ENCODE peak calls at places on chromosome 3, in six cellular contexts. A, E, M, D, L and C are unnamed samples. For H3K4me1 and H3K36me3, the result is how much of the 10 kb centered on the place peaks cover.

GRCh38 chr3:106534206-106534605 is 665.4 kb upstream of the CBLB start:
- DNase-seq in A (no peak), E (no peak), M (peak), D (no peak), L (peak), C (peak)

GRCh38 chr3:197083486-197083885 is 53.9 kb upstream of the MELTF start:
- DNase-seq in A (no peak), E (peak), M (no peak), D (no peak), L (peak), C (no peak)

GRCh38 chr3:10085738-10086137 is 22.3 kb downstream of the FANCD2OS start:
- DNase-seq in A (no peak), E (no peak), M (no peak), D (no peak), L (peak), C (no peak)

GRCh38 chr3:143244516-143245063 is 125.0 kb downstream of the CHST2 start:
- DNase-seq in A (no peak), E (no peak), M (peak), D (no peak), L (no peak), C (no peak)

GRCh38 chr3:4492240-4493007 is 724 bp upstream of the ITPR1 start:
- DNase-seq in A (peak), E (peak), M (peak), D (peak), L (peak), C (peak)

GRCh38 chr3:190709351-190709773 is 153.1 kb downstream of the GMNC start:
- DNase-seq in A (no peak), E (peak), M (no peak), D (no peak), L (no peak), C (no peak)

GRCh38 chr3:187902938-187903337 is 157.7 kb upstream of the BCL6 start:
- DNase-seq in A (no peak), E (no peak), M (no peak), D (no peak), L (no peak), C (no peak)

GRCh38 chr3:150146891-150147761 is 176.4 kb upstream of the PFN2 start:
- DNase-seq in A (no peak), E (peak), M (peak), D (no peak), L (peak), C (no peak)

GRCh38 chr3:126522363-126522788 is 1.6 kb upstream of the CHST13 start:
- DNase-seq in A (peak), E (peak), M (peak), D (peak), L (peak), C (peak)

GRCh38 chr3:169237181-169237580 is 426.3 kb downstream of the MECOM start:
- DNase-seq in A (no peak), E (peak), M (no peak), D (no peak), L (no peak), C (no peak)

GRCh38 chr3:108001457-108001856 is 89.4 kb downstream of the CD47 start:
- DNase-seq in A (peak), E (no peak), M (peak), D (no peak), L (peak), C (no peak)

GRCh38 chr3:110886514-110886913 is 185.1 kb upstream of the NECTIN3 start:
- DNase-seq in A (no peak), E (no peak), M (no peak), D (no peak), L (no peak), C (no peak)

GRCh38 chr3:42099020-42099765 is 8.0 kb downstream of the TRAK1 start:
- DNase-seq in A (no peak), E (no peak), M (no peak), D (no peak), L (no peak), C (no peak)

GRCh38 chr3:39122811-39123210 is 15.3 kb downstream of the TTC21A start:
- DNase-seq in A (no peak), E (no peak), M (no peak), D (no peak), L (no peak), C (no peak)

GRCh38 chr3:18378218-18378617 is 46.9 kb downstream of the SATB1 start:
- DNase-seq in A (no peak), E (no peak), M (no peak), D (no peak), L (no peak), C (no peak)

GRCh38 chr3:58588030-58588614 is 10.9 kb upstream of the FAM107A start:
- DNase-seq in A (no peak), E (peak), M (no peak), D (no peak), L (no peak), C (no peak)

GRCh38 chr3:188282871-188283270 is 128.9 kb downstream of the LPP start:
- DNase-seq in A (no peak), E (no peak), M (no peak), D (no peak), L (no peak), C (no peak)

GRCh38 chr3:170584585-170585007 is 1.3 kb downstream of the SLC7A14 start:
- DNase-seq in A (peak), E (peak), M (peak), D (peak), L (peak), C (peak)

GRCh38 chr3:31522152-31522551 is 10.6 kb upstream of the STT3B start:
- DNase-seq in A (no peak), E (no peak), M (no peak), D (no peak), L (no peak), C (no peak)

GRCh38 chr3:196948442-196949365 is 6.4 kb upstream of the NCBP2 start:
- DNase-seq in A (no peak), E (peak), M (no peak), D (no peak), L (no peak), C (no peak)

GRCh38 chr3:185330238-185330637 is 32.7 kb upstream of the MAP3K13 start:
- DNase-seq in A (peak), E (no peak), M (no peak), D (no peak), L (no peak), C (no peak)

GRCh38 chr3:152047465-152047864 is 174.0 kb downstream of the SUCNR1 start:
- DNase-seq in A (no peak), E (peak), M (no peak), D (no peak), L (peak), C (no peak)

GRCh38 chr3:42497009-42497731 is 5.3 kb upstream of the VIPR1 start:
- DNase-seq in A (no peak), E (no peak), M (no peak), D (peak), L (no peak), C (no peak)

GRCh38 chr3:143612541-143612940 is 235.7 kb downstream of the SLC9A9 start:
- DNase-seq in A (no peak), E (no peak), M (no peak), D (no peak), L (peak), C (no peak)

GRCh38 chr3:127171320-127171719 is 21.6 kb upstream of the PRR23E start:
- DNase-seq in A (no peak), E (no peak), M (no peak), D (no peak), L (no peak), C (no peak)

GRCh38 chr3:171788546-171789351 is 21.5 kb downstream of the PLD1 start:
- DNase-seq in A (no peak), E (peak), M (no peak), D (no peak), L (peak), C (no peak)

GRCh38 chr3:124770341-124771082 is 40.3 kb downstream of the UMPS start:
- DNase-seq in A (no peak), E (peak), M (no peak), D (peak), L (no peak), C (no peak)

GRCh38 chr3:77467702-77468407 is 428.0 kb downstream of the ROBO2 start:
- DNase-seq in A (no peak), E (no peak), M (no peak), D (peak), L (no peak), C (no peak)

GRCh38 chr3:127551971-127552370 is 38.6 kb downstream of the TPRA1 start:
- DNase-seq in A (no peak), E (no peak), M (no peak), D (no peak), L (no peak), C (no peak)

GRCh38 chr3:12157026-12157425 is 1.7 kb downstream of the TIMP4 start:
- DNase-seq in A (no peak), E (no peak), M (no peak), D (no peak), L (no peak), C (no peak)

GRCh38 chr3:24177201-24177600 is 232.1 kb downstream of the NR1D2 start:
- DNase-seq in A (no peak), E (no peak), M (no peak), D (no peak), L (no peak), C (no peak)

GRCh38 chr3:11950576-11950975 is 53.6 kb upstream of the SYN2 start:
- DNase-seq in A (no peak), E (no peak), M (no peak), D (no peak), L (no peak), C (no peak)

GRCh38 chr3:111299070-111299672 is 227.6 kb downstream of the NECTIN3 start:
- DNase-seq in A (no peak), E (no peak), M (no peak), D (no peak), L (peak), C (no peak)

GRCh38 chr3:184970186-184970585 is 158.2 kb downstream of the VPS8 start:
- DNase-seq in A (no peak), E (no peak), M (no peak), D (no peak), L (no peak), C (no peak)

GRCh38 chr3:46709721-46710120 is 7.9 kb downstream of the PRSS50 start:
- DNase-seq in A (peak), E (no peak), M (no peak), D (peak), L (no peak), C (peak)

GRCh38 chr3:45224824-45225464 is 1.1 kb downstream of the TMEM158 start:
- DNase-seq in A (peak), E (peak), M (peak), D (peak), L (peak), C (no peak)

GRCh38 chr3:138417559-138417982 is 16.8 kb upstream of the ESYT3 start:
- DNase-seq in A (peak), E (peak), M (peak), D (peak), L (peak), C (peak)

GRCh38 chr3:155535098-155535497 is 209.8 kb downstream of the PLCH1 start:
- DNase-seq in A (no peak), E (no peak), M (no peak), D (no peak), L (no peak), C (no peak)
- H3K27ac ChIP-seq in A (no peak), E (no peak), M (peak), D (no peak), L (no peak), C (no peak)

GRCh38 chr3:69086133-69086722 is 1.5 kb downstream of the ARL6IP5 start:
- DNase-seq in A (peak), E (peak), M (peak), D (peak), L (peak), C (peak)

GRCh38 chr3:69085543-69086132 is 901 bp downstream of the ARL6IP5 start:
- DNase-seq in A (peak), E (peak), M (peak), D (peak), L (peak), C (no peak)

GRCh38 chr3:69082805-69083204 is 1.9 kb upstream of the ARL6IP5 start:
- DNase-seq in A (no peak), E (peak), M (peak), D (peak), L (peak), C (peak)

GRCh38 chr3:69084326-69084667 is 440 bp upstream of the ARL6IP5 start:
- DNase-seq in A (no peak), E (peak), M (no peak), D (no peak), L (peak), C (no peak)

GRCh38 chr3:69084668-69085542 is at the start of gene ARL6IP5:
- DNase-seq in A (peak), E (peak), M (peak), D (peak), L (peak), C (peak)
- H3K4me1 ChIP-seq in A (half or more), E (under half), M (under half), D (under half), L (half or more), C (half or more)

DNA sequence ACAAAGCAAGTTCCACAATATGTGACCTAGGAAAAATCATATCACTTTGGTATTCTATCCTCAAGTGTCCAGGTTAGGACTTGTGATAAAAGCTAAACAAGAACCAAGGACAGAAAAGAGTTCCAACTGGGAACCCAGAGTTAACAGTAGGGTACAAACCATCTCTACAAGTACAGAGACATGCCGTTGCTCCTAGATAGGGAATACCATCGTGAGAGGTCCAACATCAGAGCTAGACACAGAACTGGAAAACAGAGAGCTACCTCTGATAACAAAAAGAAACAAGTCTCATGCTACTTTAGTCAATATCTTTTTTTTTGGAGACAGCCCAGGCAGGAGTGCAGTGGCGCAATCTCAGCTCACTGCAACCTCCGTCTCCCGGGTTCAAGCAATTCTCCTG is 37.8 kb downstream of the SMARCC1 start:
- DNase-seq in A (no peak), E (no peak), M (no peak), D (no peak), L (no peak), C (no peak)
- H3K36me3 ChIP-seq in A (under half), E (under half), M (under half), D (under half), L (under half), C (under half)

GRCh38 chr3:118981494-118982134 is 53.0 kb downstream of the IGSF11 start:
- DNase-seq in A (no peak), E (no peak), M (no peak), D (no peak), L (no peak), C (no peak)
- H3K27ac ChIP-seq in A (no peak), E (no peak), M (no peak), D (no peak), L (no peak), C (no peak)